ENCODE peak calls at places on chromosomes 5 and 9, in eight cellular contexts. M, T, E, B, S, K, D and R are unnamed samples.

GRCh38 chr5:147539053-147539452 is 29.2 kb upstream of the DPYSL3 start:
- DNase-seq in E (no peak), K (no peak), T (no peak), B (no peak), S (no peak), M (no peak), D (no peak), R (no peak)

GRCh38 chr9:93622725-93623124 is 46.3 kb downstream of the PHF2 start:
- DNase-seq in D (no peak), B (no peak), T (no peak), S (no peak), E (no peak), M (no peak), K (no peak), R (no peak)

GRCh38 chr9:134936762-134937555 is 19.2 kb upstream of the FCN1 start:
- DNase-seq in M (peak), E (no peak), B (no peak), S (no peak), T (no peak), D (no peak), K (no peak), R (no peak)

GRCh38 chr5:15646351-15646750 is 146.4 kb downstream of the FBXL7 start:
- DNase-seq in B (no peak), T (no peak), S (no peak), E (no peak), M (no peak), K (no peak), D (no peak), R (no peak)

GRCh38 chr5:133370281-133370890 is 242.0 kb downstream of the FSTL4 start:
- DNase-seq in E (no peak), K (no peak), T (no peak), B (no peak), D (no peak), M (no peak), S (no peak), R (no peak)

GRCh38 chr5:138179277-138179857 is 455 bp downstream of the KIF20A start:
- DNase-seq in T (peak), B (no peak), M (no peak), E (peak), D (no peak), S (peak), K (peak), R (peak)

GRCh38 chr9:6628714-6629113 is 16.8 kb downstream of the GLDC start:
- DNase-seq in B (no peak), K (no peak), T (no peak), D (no peak), E (peak), M (no peak), S (no peak), R (no peak)

GRCh38 chr9:125747765-125748510 is 765 bp downstream of the PBX3 start:
- DNase-seq in B (no peak), E (no peak), T (peak), K (peak), M (no peak), S (peak), D (no peak), R (peak)

GRCh38 chr9:99445377-99445891 is 223.4 kb downstream of the SEC61B start:
- DNase-seq in B (no peak), T (peak), D (no peak), E (no peak), S (no peak), K (no peak), M (no peak), R (no peak)

GRCh38 chr5:154053468-154053867 is 14.7 kb downstream of the MFAP3 start:
- DNase-seq in B (no peak), D (no peak), S (no peak), E (no peak), K (no peak), M (no peak), T (no peak), R (no peak)

GRCh38 chr5:1386274-1386717 is 41.4 kb upstream of the CLPTM1L start:
- DNase-seq in M (no peak), S (peak), E (no peak), K (no peak), D (no peak), B (no peak), T (peak), R (peak)

GRCh38 chr5:127447822-127448221 is 69.6 kb upstream of the PRRC1 start:
- DNase-seq in E (no peak), T (no peak), K (no peak), S (no peak), M (no peak), B (no peak), D (no peak), R (no peak)

GRCh38 chr5:147918101-147918500 is 11.8 kb upstream of the C5orf46 start:
- DNase-seq in D (no peak), E (no peak), B (no peak), K (no peak), T (no peak), M (no peak), S (no peak), R (no peak)

GRCh38 chr9:120583958-120584369 is 4.0 kb upstream of the CDK5RAP2 start:
- DNase-seq in K (peak), M (peak), S (peak), D (peak), E (peak), B (no peak), T (peak), R (peak)

GRCh38 chr9:35072461-35073275 is at the start of gene VCP:
- DNase-seq in B (peak), S (peak), K (peak), T (peak), D (peak), M (peak), E (peak), R (peak)

GRCh38 chr9:33852216-33852826 is 35.4 kb downstream of the UBE2R2 start:
- DNase-seq in M (no peak), E (peak), D (peak), K (peak), T (peak), B (peak), S (peak), R (peak)

GRCh38 chr9:83962165-83962564 is 17.9 kb downstream of the HNRNPK start:
- DNase-seq in D (no peak), K (no peak), E (no peak), M (no peak), S (no peak), B (no peak), T (peak), R (peak)

GRCh38 chr5:76542887-76543690 is 80.1 kb downstream of the F2RL2 start:
- DNase-seq in B (no peak), K (peak), T (no peak), M (no peak), E (no peak), S (no peak), D (no peak), R (peak)

GRCh38 chr9:128065907-128066712 is 1.0 kb downstream of the NAIF1 start:
- DNase-seq in T (no peak), B (no peak), D (no peak), M (no peak), K (peak), E (no peak), S (no peak), R (no peak)

GRCh38 chr5:39502704-39503103 is 77.9 kb upstream of the DAB2 start:
- DNase-seq in T (no peak), B (no peak), E (no peak), S (no peak), K (no peak), D (no peak), M (no peak), R (no peak)

GRCh38 chr5:39498247-39498952 is 73.6 kb upstream of the DAB2 start:
- DNase-seq in E (no peak), M (no peak), D (no peak), T (no peak), S (no peak), K (peak), B (no peak), R (no peak)

GRCh38 chr5:39503148-39503547 is 78.4 kb upstream of the DAB2 start:
- DNase-seq in B (no peak), M (no peak), E (no peak), S (no peak), K (no peak), D (no peak), T (no peak), R (no peak)

GRCh38 chr5:39500656-39501295 is 76.0 kb upstream of the DAB2 start:
- DNase-seq in B (no peak), E (no peak), S (no peak), T (no peak), K (no peak), D (no peak), M (no peak), R (no peak)

DNA sequence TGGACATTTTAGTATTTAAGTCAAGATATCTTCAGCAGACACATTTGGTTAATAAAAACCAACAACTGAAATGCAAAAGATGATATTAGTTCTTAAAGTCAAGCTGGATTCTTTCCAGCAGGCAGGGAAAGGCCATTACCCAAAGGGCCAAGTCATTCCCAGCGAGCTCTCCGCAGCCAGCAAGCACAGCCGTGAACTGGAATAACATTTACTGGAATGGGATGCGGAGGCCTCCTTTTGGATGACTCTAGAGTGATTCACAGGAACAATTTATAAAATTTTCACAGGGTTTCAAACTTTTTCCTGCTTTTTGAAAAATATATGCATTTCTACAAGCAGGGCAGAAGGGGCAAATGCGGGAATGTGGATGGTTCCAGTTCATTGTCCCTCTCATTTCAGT is 76.6 kb upstream of the DAB2 start:
- DNase-seq in S (no peak), D (no peak), T (peak), M (no peak), K (no peak), B (peak), E (no peak), R (no peak)
- TF ChIP-seq REST in S (no peak), D (no peak), T (no peak), M (no peak), K (no peak), B (no peak), E (no peak), R (no peak)

GRCh38 chr5:65364907-65365306 is 116.8 kb downstream of the ADAMTS6 start:
- DNase-seq in B (peak), E (peak), T (peak), S (no peak), M (no peak), K (no peak), D (no peak), R (no peak)
- TF ChIP-seq REST in B (no peak), E (no peak), T (no peak), S (no peak), M (no peak), K (no peak), D (no peak), R (no peak)

DNA sequence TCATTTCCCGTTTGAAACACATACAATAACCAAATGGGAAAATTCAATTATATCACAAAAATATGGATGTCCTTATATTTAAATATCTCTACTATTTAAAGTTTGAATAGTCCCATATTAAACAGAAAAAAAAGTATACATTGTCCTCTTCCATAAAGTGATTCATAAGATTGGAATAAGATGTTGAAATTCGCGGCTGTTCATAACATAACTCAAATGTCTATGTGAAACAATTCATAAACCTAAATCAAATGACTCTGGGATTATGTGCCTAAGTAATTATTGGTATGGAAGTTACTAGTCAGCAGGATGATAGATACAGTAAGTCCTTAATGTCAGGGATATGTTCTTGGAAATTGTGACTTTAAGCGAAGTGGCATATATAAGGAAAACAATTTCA is 3.9 kb upstream of the EFNA5 start:
- DNase-seq in B (no peak), K (no peak), E (no peak), D (no peak), S (no peak), M (no peak), T (no peak), R (no peak)
- TF ChIP-seq REST in B (no peak), K (no peak), E (no peak), D (no peak), S (no peak), M (no peak), T (no peak), R (no peak)

DNA sequence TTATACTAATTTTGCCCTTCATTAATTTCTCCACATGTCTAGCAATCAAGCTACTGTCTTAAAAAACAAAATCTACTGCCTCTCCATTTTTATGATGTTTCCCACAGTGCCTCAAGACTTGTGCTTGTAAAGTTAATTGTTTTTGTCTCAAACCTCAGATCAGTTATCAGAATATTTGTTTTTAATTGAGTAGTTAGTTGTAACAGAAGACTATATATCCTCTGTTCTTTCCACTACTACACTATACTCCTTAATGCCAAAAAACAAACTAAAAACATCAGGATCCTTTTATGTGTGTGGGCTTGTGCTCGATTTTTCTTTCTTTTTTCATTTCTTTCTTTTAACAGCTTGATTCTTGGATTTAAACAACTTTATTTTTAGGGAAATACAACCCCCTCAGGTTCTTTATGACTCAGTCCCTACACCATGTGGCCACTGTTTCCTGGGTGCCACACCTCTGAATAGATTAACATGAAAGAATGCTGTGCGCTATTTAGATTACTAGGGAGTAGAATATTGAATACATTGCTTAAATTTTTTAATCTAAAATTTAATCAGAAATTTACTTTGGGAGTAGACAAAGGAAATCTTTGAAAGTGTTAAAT is 1.2 kb downstream of the ASPN start:
- DNase-seq in E (no peak), S (no peak), T (no peak), M (no peak), B (no peak), K (peak), D (no peak), R (no peak)
- TF ChIP-seq REST in E (no peak), S (no peak), T (no peak), M (no peak), B (no peak), K (no peak), D (no peak), R (no peak)

GRCh38 chr5:59206132-59206581 is 623.3 kb downstream of the RAB3C start:
- DNase-seq in E (no peak), S (no peak), K (no peak), T (peak), B (no peak), D (no peak), M (no peak), R (no peak)
- TF ChIP-seq REST in E (no peak), S (no peak), K (no peak), T (no peak), B (no peak), D (no peak), M (no peak), R (no peak)

DNA sequence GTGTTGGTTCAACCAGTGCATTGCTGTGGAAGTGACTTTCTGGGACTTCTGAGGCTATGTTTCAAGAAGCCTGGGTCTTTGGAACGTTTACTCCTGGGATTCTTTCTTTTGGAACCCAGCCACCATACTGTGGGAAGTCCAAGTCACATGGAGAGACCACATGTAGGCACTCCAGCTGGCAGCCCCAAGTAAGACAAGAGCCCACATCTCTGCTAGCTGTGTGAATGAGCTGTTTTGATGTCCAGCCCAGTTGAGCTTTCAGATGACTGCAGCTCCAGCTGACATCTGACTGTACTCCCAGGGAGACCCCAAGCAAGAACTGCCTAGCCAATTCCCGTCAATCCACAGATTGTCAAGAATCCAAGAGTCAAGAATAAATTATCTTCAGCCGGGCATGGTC is 60.1 kb upstream of the SPATA31D4 start:
- DNase-seq in D (no peak), K (no peak), M (no peak), S (no peak), B (no peak), T (no peak), E (no peak), R (no peak)
- TF ChIP-seq REST in D (no peak), K (no peak), M (no peak), S (no peak), B (no peak), T (no peak), E (no peak), R (no peak)

DNA sequence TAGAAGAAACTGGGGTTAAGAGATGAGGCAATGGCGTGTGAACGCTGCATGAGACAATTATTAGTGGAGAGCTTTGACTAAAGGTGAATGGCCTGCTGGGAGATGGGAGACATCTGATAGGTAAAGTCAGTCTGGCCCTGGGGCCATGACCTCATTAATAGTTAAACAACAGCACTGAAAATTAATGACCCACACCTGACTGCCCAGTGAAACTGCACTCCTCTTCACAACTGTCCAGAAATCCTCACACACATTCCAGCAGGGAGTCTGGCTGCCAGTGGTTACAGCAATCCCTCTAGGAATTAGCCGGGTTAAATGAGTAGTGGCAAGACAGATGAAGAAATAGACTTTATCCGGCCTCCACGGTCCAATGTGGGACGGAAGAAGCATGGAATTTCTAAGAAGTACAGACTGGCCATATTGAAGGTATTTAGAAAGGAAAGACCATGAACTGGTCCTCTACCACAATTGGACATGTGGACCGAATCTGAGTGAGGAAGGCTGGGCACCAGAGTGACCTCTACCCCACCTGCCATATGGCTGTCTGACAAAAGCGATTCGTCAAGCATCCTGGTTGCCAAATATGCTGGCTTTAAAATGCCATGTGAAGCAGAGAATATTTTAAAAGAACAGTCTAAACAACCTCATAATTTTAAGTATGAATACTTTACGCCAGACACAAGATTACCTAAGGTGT is 138.4 kb downstream of the EFNA5 start:
- DNase-seq in T (no peak), K (no peak), S (no peak), M (no peak), E (no peak), B (no peak), D (no peak), R (no peak)
- TF ChIP-seq REST in T (no peak), K (no peak), S (no peak), M (no peak), E (no peak), B (no peak), D (no peak), R (no peak)

DNA sequence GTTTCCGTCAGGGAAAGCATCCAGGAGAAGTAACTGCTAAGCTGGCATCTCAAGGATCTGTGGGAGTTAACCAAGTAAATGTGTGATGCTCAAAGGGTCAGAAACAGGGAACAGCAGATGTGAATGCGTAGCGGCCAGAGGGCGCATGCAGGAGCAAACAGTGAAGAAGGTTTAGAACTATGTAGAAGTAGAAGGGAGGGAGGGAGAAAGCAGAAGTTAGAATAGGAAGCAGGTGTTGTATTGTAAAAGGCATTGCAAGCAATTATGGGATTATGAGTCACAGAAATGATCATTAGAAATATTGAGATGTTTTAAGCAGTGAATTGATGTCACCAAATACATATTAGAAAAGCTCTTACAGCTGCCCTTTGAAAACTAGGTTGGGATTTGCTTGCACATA is 12.1 kb downstream of the KLHL9 start:
- DNase-seq in T (no peak), E (no peak), B (no peak), D (no peak), K (no peak), S (no peak), M (no peak), R (no peak)
- TF ChIP-seq REST in T (no peak), E (no peak), B (no peak), D (no peak), K (no peak), S (no peak), M (no peak), R (no peak)

GRCh38 chr9:14314929-14315753 is 1.2 kb upstream of the NFIB start:
- DNase-seq in S (peak), D (no peak), T (peak), M (no peak), B (no peak), E (peak), K (peak), R (peak)
- TF ChIP-seq REST in S (peak), D (no peak), T (no peak), M (no peak), B (no peak), E (no peak), K (no peak), R (no peak)